ENCODE peak calls at places on chromosomes 13 and 19, in six cellular contexts. C is GM13976, S is body of pancreas, O is uterus, K is activated B cell treated with CpG ODN at 0.5 μM for 24 hours, N is progenitor cell of endocrine pancreas. B is an unnamed sample.

GRCh38 chr13:50892162-50892944 is 17.2 kb upstream of the RNASEH2B start:
- DNase-seq in K (no peak), S (no peak), C (no peak), O (no peak), N (no peak), B (no peak)

GRCh38 chr19:51448745-51449093 is 9.5 kb downstream of the SIGLEC8 start:
- DNase-seq in S (no peak), C (no peak), N (no peak), O (no peak), K (no peak), B (no peak)

GRCh38 chr19:7947939-7948338 is 4.5 kb upstream of the TIMM44 start:
- DNase-seq in K (no peak), C (no peak), O (no peak), N (no peak), S (no peak), B (no peak)

GRCh38 chr19:42250666-42251531 is 4.0 kb downstream of the ERF start:
- DNase-seq in S (no peak), O (peak), N (no peak), K (no peak), C (no peak), B (no peak)

GRCh38 chr19:29942404-29943261 is 594 bp downstream of the URI1 start:
- DNase-seq in S (peak), O (peak), C (peak), K (peak), N (peak), B (peak)

GRCh38 chr13:24684600-24684998 is 4.4 kb downstream of the ATP12A start:
- DNase-seq in N (no peak), S (no peak), C (peak), K (no peak), O (no peak), B (no peak)

GRCh38 chr19:9107375-9107774 is at the start of gene OR7G2:
- DNase-seq in S (no peak), N (no peak), C (no peak), K (no peak), O (no peak), B (no peak)

GRCh38 chr19:1491114-1491848 is at the start of gene REEP6:
- DNase-seq in S (no peak), O (no peak), C (no peak), N (no peak), K (no peak), B (peak)

GRCh38 chr13:83229574-83230300 is 652.5 kb downstream of the SLITRK1 start:
- DNase-seq in O (no peak), N (no peak), C (no peak), S (no peak), K (no peak), B (no peak)

GRCh38 chr19:13077233-13077632 is 25.4 kb downstream of the LYL1 start:
- DNase-seq in O (no peak), K (no peak), N (no peak), S (no peak), C (no peak), B (no peak)

DNA sequence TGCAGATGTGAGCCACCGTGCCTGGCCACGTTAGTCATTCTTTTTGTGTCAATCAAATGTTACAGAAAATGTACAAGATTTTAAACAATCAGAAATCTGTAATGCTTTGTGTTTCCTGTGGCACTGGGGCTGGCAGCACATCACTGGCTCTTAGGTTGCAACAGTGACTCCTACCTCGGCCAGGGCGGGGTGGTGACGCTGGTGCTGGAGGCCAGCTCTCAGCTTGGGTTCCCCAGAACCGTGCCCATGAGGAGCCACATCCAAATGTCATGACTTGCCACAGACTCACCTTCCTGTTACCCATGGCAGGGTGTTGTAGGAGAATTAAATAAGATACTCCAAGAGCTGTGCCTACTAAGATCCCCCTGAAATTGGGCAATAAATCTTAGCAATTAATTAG is 161.7 kb downstream of the TEX29 start:
- DNase-seq in N (no peak), S (no peak), O (no peak), K (no peak), C (no peak), B (no peak)
- TF ChIP-seq CTCF in N (no peak), S (no peak), O (no peak), K (no peak), C (no peak), B (no peak)

GRCh38 chr19:18153555-18154134 is 682 bp downstream of the PIK3R2 start:
- DNase-seq in S (no peak), C (no peak), O (no peak), N (no peak), K (no peak), B (no peak)

GRCh38 chr19:18150776-18151624 is 2.0 kb upstream of the PIK3R2 start:
- DNase-seq in C (no peak), N (no peak), K (no peak), O (no peak), S (no peak), B (no peak)

GRCh38 chr19:18152817-18153554 is at the start of gene PIK3R2:
- DNase-seq in C (peak), S (peak), K (peak), N (peak), O (peak), B (peak)

GRCh38 chr19:18149596-18149975 is 3.4 kb upstream of the PIK3R2 start:
- DNase-seq in K (no peak), N (no peak), O (no peak), S (no peak), C (no peak), B (no peak)

DNA sequence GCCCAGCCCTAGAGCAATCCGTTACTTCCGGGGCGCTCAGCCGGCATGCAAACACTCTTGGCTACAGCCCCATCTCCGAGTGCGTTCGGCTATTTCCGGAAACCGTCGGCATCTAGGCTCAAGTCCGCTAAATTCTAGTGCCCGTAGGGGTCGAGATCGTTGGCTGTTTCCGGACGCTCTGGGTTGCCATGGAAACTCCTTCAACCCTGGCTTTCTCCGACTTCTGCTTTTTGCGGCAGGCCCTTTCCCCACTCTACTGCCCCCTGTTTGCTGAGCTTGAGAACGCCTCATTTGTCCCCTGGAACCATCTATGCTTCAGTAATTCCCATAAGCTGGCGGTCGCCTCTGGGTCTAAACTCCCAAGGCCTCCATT is 533 bp upstream of the PIK3R2 start:
- DNase-seq in K (peak), N (peak), C (peak), S (peak), O (peak), B (peak)
- TF ChIP-seq CTCF in K (no peak), N (peak), C (peak), S (peak), O (peak), B (peak)

GRCh38 chr19:55486043-55486970 is 1.3 kb downstream of the NAT14 start:
- DNase-seq in C (no peak), N (no peak), O (peak), K (no peak), S (no peak), B (no peak)
- TF ChIP-seq CTCF in C (no peak), N (no peak), O (peak), K (no peak), S (no peak), B (no peak)

DNA sequence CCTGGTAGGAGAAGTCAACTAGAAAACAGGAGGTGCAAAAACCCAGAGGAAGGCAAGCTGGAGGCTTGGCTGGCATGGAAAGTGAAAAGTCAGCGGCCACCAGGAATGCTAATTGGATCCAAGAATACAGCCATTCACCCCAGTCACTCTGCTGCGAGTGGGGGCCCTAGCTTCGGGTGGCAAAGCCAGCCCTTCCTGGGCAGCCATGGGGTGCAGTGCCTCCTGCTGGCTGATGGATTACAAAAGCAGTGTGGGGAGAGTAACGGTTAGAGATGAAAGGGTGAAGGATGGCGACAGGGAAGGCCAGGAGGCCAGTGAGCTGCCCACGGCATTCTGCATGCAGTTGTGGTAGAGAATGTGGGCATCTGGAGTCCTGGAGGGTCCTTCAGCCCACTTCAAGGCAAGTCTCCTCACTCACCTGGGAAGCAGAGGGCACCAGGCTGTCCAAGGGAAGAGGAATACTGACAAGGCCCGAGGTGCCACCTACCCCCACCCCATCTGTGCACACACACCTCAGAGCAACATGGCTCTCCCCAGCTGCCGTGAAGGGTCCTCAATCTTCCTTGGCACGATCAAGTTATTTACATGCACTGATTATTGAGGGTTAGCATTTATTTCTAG is 20.3 kb upstream of the EPHX3 start:
- DNase-seq in K (no peak), C (no peak), S (no peak), N (no peak), O (no peak), B (no peak)
- TF ChIP-seq CTCF in K (no peak), C (peak), S (no peak), N (peak), O (no peak), B (peak)

DNA sequence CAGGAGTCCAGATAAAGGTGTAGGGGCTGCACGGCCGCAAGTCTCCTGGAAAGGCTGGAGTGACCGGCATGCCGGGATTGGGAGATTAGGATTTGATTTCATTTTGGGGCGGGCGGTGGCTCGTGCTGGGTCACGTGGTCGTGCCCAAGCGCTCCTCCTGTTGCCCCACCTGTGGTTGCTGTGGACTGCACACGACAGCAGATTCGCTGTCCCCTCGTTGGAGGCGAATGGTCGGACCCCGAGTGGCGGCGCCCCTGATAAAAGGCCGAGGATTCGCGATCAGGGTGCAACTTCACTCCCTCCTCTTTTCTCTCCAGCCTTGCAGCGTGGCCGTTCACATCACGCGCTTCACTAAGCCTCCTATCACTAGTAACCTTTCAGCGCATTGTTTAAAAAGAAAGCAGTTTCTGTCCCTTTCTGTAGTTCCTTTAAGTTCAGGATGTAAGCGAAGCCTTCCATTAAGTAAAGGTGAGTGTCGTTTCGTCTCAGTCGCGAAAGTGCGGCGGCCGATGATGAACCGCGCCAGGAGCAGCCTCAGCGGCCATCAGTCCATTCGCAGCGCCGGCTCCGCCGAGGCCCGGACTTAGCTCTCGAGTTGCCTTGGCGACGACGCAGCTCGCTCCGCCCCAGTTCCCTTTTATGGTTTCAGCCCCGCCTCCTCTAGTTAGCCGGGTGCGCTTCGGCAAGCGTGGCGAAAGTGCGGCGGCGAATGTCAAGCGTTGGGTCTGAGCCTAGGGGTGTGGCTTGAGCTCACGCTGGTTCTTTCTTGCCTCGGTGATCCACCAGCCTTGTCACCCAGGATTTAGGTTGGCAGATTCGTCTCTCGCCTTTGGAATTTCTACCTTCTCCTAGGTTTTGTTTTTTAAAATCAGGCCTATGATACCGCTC is 1.7 kb upstream of the PPP1R37 start:
- DNase-seq in O (peak), S (peak), N (peak), C (peak), K (peak), B (peak)
- TF ChIP-seq CTCF in O (peak), S (no peak), N (no peak), C (no peak), K (no peak), B (no peak)

GRCh38 chr19:4140237-4140711 is 13.2 kb upstream of the CREB3L3 start:
- DNase-seq in C (peak), O (no peak), N (no peak), K (peak), S (peak), B (no peak)
- TF ChIP-seq CTCF in C (peak), O (peak), N (peak), K (no peak), S (peak), B (peak)

GRCh38 chr13:72259528-72259927 is 392.5 kb upstream of the DACH1 start:
- DNase-seq in C (no peak), K (no peak), S (no peak), N (no peak), O (no peak), B (no peak)

GRCh38 chr13:72261732-72262131 is 394.7 kb upstream of the DACH1 start:
- DNase-seq in K (no peak), C (no peak), O (no peak), S (no peak), N (no peak), B (no peak)

GRCh38 chr13:72253754-72254153 is 386.8 kb upstream of the DACH1 start:
- DNase-seq in N (no peak), O (no peak), C (no peak), K (no peak), S (no peak), B (no peak)

GRCh38 chr13:72258340-72258981 is 391.5 kb upstream of the DACH1 start:
- DNase-seq in C (no peak), K (no peak), N (no peak), O (no peak), S (no peak), B (no peak)

GRCh38 chr13:72255908-72256307 is 388.9 kb upstream of the DACH1 start:
- DNase-seq in C (no peak), S (peak), N (peak), K (no peak), O (no peak), B (no peak)
- TF ChIP-seq CTCF in C (no peak), S (peak), N (peak), K (no peak), O (no peak), B (peak)

GRCh38 chr19:35273686-35274259 is 5.0 kb downstream of the USF2 start:
- DNase-seq in C (no peak), N (no peak), K (no peak), O (no peak), S (no peak), B (no peak)

GRCh38 chr19:35270381-35270811 is 1.6 kb downstream of the USF2 start:
- DNase-seq in S (no peak), N (no peak), K (no peak), O (no peak), C (no peak), B (no peak)

GRCh38 chr19:35272954-35273649 is 4.3 kb downstream of the USF2 start:
- DNase-seq in N (no peak), C (no peak), S (no peak), O (no peak), K (no peak), B (no peak)

GRCh38 chr19:35271546-35271945 is 2.8 kb downstream of the USF2 start:
- DNase-seq in N (no peak), S (no peak), O (no peak), C (no peak), K (no peak), B (no peak)

GRCh38 chr19:35272122-35272715 is 3.5 kb downstream of the USF2 start:
- DNase-seq in S (no peak), O (no peak), C (no peak), N (no peak), K (no peak), B (no peak)
- TF ChIP-seq CTCF in S (no peak), O (no peak), C (no peak), N (no peak), K (no peak), B (no peak)